ENCODE peak calls at places on chromosomes 16 and 17, in ten cellular contexts. One of them, this sample, is unnamed.

GRCh38 chr16:10078541-10078949 is 103.7 kb downstream of the GRIN2A start:
- DNase-seq in AG10803: no peak
- DNase-seq in HS-5: no peak
- DNase-seq in T follicular helper cell: no peak
- DNase-seq in T-helper 1 cell: no peak
- DNase-seq in Ammon's horn: peak; percentile 31
- DNase-seq in foreskin fibroblast: no peak
- DNase-seq in EH: no peak
- DNase-seq in amygdala: no peak
- DNase-seq in C1 segment of cervical spinal cord: peak; percentile 22
- DNase-seq in this sample: no peak

GRCh38 chr16:15605869-15606520 is 37.0 kb downstream of the MARF1 start:
- DNase-seq in AG10803: no peak
- DNase-seq in HS-5: no peak
- DNase-seq in T follicular helper cell: no peak
- DNase-seq in T-helper 1 cell: no peak
- DNase-seq in Ammon's horn: no peak
- DNase-seq in foreskin fibroblast: no peak
- DNase-seq in EH: no peak
- DNase-seq in amygdala: no peak
- DNase-seq in C1 segment of cervical spinal cord: no peak
- DNase-seq in this sample: no peak

GRCh38 chr17:81867952-81868673 is 3.0 kb downstream of the ARHGDIA start:
- DNase-seq in AG10803: peak; percentile 25
- DNase-seq in HS-5: no peak
- DNase-seq in T follicular helper cell: no peak
- DNase-seq in T-helper 1 cell: no peak
- DNase-seq in Ammon's horn: no peak
- DNase-seq in foreskin fibroblast: no peak
- DNase-seq in EH: no peak
- DNase-seq in amygdala: no peak
- DNase-seq in C1 segment of cervical spinal cord: no peak
- DNase-seq in this sample: no peak

GRCh38 chr16:88318091-88318494 is 64.7 kb upstream of the ZNF469 start:
- DNase-seq in AG10803: no peak
- DNase-seq in HS-5: no peak
- DNase-seq in T follicular helper cell: no peak
- DNase-seq in T-helper 1 cell: no peak
- DNase-seq in Ammon's horn: no peak
- DNase-seq in foreskin fibroblast: no peak
- DNase-seq in EH: no peak
- DNase-seq in amygdala: no peak
- DNase-seq in C1 segment of cervical spinal cord: no peak
- DNase-seq in this sample: no peak

GRCh38 chr17:76139801-76140660 is 1.0 kb downstream of the FOXJ1 start:
- DNase-seq in AG10803: no peak
- DNase-seq in HS-5: no peak
- DNase-seq in T follicular helper cell: no peak
- DNase-seq in T-helper 1 cell: peak; percentile 20
- DNase-seq in Ammon's horn: no peak
- DNase-seq in foreskin fibroblast: peak; percentile 24
- DNase-seq in EH: no peak
- DNase-seq in amygdala: no peak
- DNase-seq in C1 segment of cervical spinal cord: no peak
- DNase-seq in this sample: no peak

GRCh38 chr17:55416470-55417052 is 5.1 kb downstream of the MMD start:
- DNase-seq in AG10803: no peak
- DNase-seq in HS-5: no peak
- DNase-seq in T follicular helper cell: no peak
- DNase-seq in T-helper 1 cell: no peak
- DNase-seq in Ammon's horn: no peak
- DNase-seq in foreskin fibroblast: peak; percentile 52
- DNase-seq in EH: no peak
- DNase-seq in amygdala: no peak
- DNase-seq in C1 segment of cervical spinal cord: no peak
- DNase-seq in this sample: no peak

GRCh38 chr16:1666316-1666715 is 11.8 kb upstream of the JPT2 start:
- DNase-seq in AG10803: no peak
- DNase-seq in HS-5: no peak
- DNase-seq in T follicular helper cell: no peak
- DNase-seq in T-helper 1 cell: no peak
- DNase-seq in Ammon's horn: no peak
- DNase-seq in foreskin fibroblast: no peak
- DNase-seq in EH: no peak
- DNase-seq in amygdala: no peak
- DNase-seq in C1 segment of cervical spinal cord: no peak
- DNase-seq in this sample: no peak

GRCh38 chr17:9402590-9403199 is 172.9 kb downstream of the STX8 start:
- DNase-seq in AG10803: peak; percentile 23
- DNase-seq in HS-5: no peak
- DNase-seq in T follicular helper cell: peak; percentile 9
- DNase-seq in T-helper 1 cell: peak; percentile 17
- DNase-seq in Ammon's horn: no peak
- DNase-seq in foreskin fibroblast: peak; percentile 62
- DNase-seq in EH: peak; percentile 39
- DNase-seq in amygdala: no peak
- DNase-seq in C1 segment of cervical spinal cord: no peak
- DNase-seq in this sample: no peak

GRCh38 chr16:55955439-55955838 is 80.3 kb upstream of the CES5A start:
- DNase-seq in AG10803: no peak
- DNase-seq in HS-5: no peak
- DNase-seq in T follicular helper cell: no peak
- DNase-seq in T-helper 1 cell: no peak
- DNase-seq in Ammon's horn: no peak
- DNase-seq in foreskin fibroblast: no peak
- DNase-seq in EH: no peak
- DNase-seq in amygdala: no peak
- DNase-seq in C1 segment of cervical spinal cord: no peak
- DNase-seq in this sample: no peak

GRCh38 chr17:19409509-19409908 is 1.5 kb upstream of the RNF112 start:
- DNase-seq in AG10803: peak; percentile 58
- DNase-seq in HS-5: no peak
- DNase-seq in T follicular helper cell: no peak
- DNase-seq in T-helper 1 cell: no peak
- DNase-seq in Ammon's horn: peak; percentile 43
- DNase-seq in foreskin fibroblast: peak; percentile 83
- DNase-seq in EH: peak; percentile 81
- DNase-seq in amygdala: no peak
- DNase-seq in C1 segment of cervical spinal cord: no peak
- DNase-seq in this sample: no peak

GRCh38 chr17:32157225-32157624 is 14.9 kb downstream of the RHOT1 start:
- DNase-seq in AG10803: peak; percentile 39
- DNase-seq in HS-5: no peak
- DNase-seq in T follicular helper cell: no peak
- DNase-seq in T-helper 1 cell: no peak
- DNase-seq in Ammon's horn: no peak
- DNase-seq in foreskin fibroblast: peak; percentile 59
- DNase-seq in EH: peak; percentile 76
- DNase-seq in amygdala: no peak
- DNase-seq in C1 segment of cervical spinal cord: no peak
- DNase-seq in this sample: no peak

GRCh38 chr17:72613411-72614292 is 478.8 kb downstream of the SLC39A11 start:
- DNase-seq in AG10803: peak; percentile 54
- DNase-seq in HS-5: no peak
- DNase-seq in T follicular helper cell: no peak
- DNase-seq in T-helper 1 cell: no peak
- DNase-seq in Ammon's horn: no peak
- DNase-seq in foreskin fibroblast: peak; percentile 83
- DNase-seq in EH: peak; percentile 76
- DNase-seq in amygdala: no peak
- DNase-seq in C1 segment of cervical spinal cord: no peak
- DNase-seq in this sample: no peak

GRCh38 chr17:5416886-5417285 is 2.6 kb downstream of the NUP88 start:
- DNase-seq in AG10803: no peak
- DNase-seq in HS-5: no peak
- DNase-seq in T follicular helper cell: no peak
- DNase-seq in T-helper 1 cell: no peak
- DNase-seq in Ammon's horn: no peak
- DNase-seq in foreskin fibroblast: no peak
- DNase-seq in EH: no peak
- DNase-seq in amygdala: no peak
- DNase-seq in C1 segment of cervical spinal cord: no peak
- DNase-seq in this sample: no peak

This sample was measured in hypothalamus.